ENCODE peak calls at places on chromosomes 5 and 9, in nine cellular contexts. S is transverse colon, Z is HepG2, G is stomach, E is GM12878, V is H1, P is SK-N-SH, U is K562, R is upper lobe of left lung. M is an unnamed sample.
A peak's percentile ranks its signal among the peaks of the same experiment; 100 is the strongest.

GRCh38 chr9:129889936-129890717 is 54.9 kb downstream of the USP20 start:
- DNase-seq in Z (no peak), E (peak; percentile 31), S (peak; percentile 69), G (peak; percentile 47), R (peak; percentile 83), U (no peak), P (no peak), V (peak; percentile 64), M (no peak)

GRCh38 chr5:33043598-33043997 is 332.5 kb downstream of the NPR3 start:
- DNase-seq in S (no peak), P (no peak), E (no peak), R (no peak), U (no peak), G (no peak), V (no peak), Z (no peak), M (no peak)

GRCh38 chr5:72110401-72111013 is 3.2 kb downstream of the MAP1B start:
- DNase-seq in V (no peak), U (no peak), R (peak; percentile 2), Z (no peak), E (no peak), G (no peak), S (no peak), P (peak; percentile 54), M (no peak)

GRCh38 chr5:86880785-86881492 is 263.2 kb downstream of the COX7C start:
- DNase-seq in R (no peak), P (peak; percentile 30), E (peak; percentile 12), V (peak; percentile 55), G (no peak), U (peak; percentile 23), Z (peak; percentile 84), S (peak; percentile 10), M (no peak)

GRCh38 chr5:44991693-44992092 is 182.9 kb downstream of the MRPS30 start:
- DNase-seq in R (no peak), Z (no peak), P (no peak), U (no peak), S (no peak), V (no peak), G (no peak), E (no peak), M (no peak)

GRCh38 chr9:1839984-1840383 is 175.2 kb upstream of the SMARCA2 start:
- DNase-seq in Z (no peak), G (no peak), P (no peak), R (peak; percentile 3), V (no peak), S (no peak), U (no peak), E (no peak), M (no peak)

GRCh38 chr5:124960266-124960665 is 213.8 kb upstream of the ZNF608 start:
- DNase-seq in Z (no peak), U (no peak), S (no peak), G (no peak), V (no peak), R (no peak), E (no peak), P (no peak), M (no peak)

GRCh38 chr5:157100140-157100679 is 8.6 kb downstream of the HAVCR2 start:
- DNase-seq in S (no peak), E (peak; percentile 11), G (no peak), V (no peak), R (no peak), Z (no peak), P (no peak), U (no peak), M (no peak)

GRCh38 chr9:109408759-109409462 is 88.1 kb upstream of the EPB41L4B start:
- DNase-seq in V (no peak), U (no peak), S (no peak), Z (no peak), G (no peak), E (no peak), P (no peak), R (no peak), M (no peak)

GRCh38 chr9:25948182-25948581 is 269.9 kb upstream of the TUSC1 start:
- DNase-seq in R (no peak), P (no peak), E (no peak), U (no peak), Z (no peak), G (no peak), S (no peak), V (no peak), M (no peak)

GRCh38 chr9:78393340-78393739 is 96.4 kb downstream of the PSAT1 start:
- DNase-seq in S (no peak), V (no peak), P (no peak), U (no peak), R (no peak), G (no peak), Z (no peak), E (no peak), M (no peak)

GRCh38 chr9:125460883-125461475 is 199.4 kb downstream of the GAPVD1 start:
- DNase-seq in R (no peak), P (no peak), G (no peak), Z (no peak), S (peak; percentile 20), U (no peak), V (no peak), E (no peak), M (no peak)

GRCh38 chr5:159915913-159916840 is at the start of gene ADRA1B:
- DNase-seq in S (peak; percentile 76), Z (peak; percentile 10), G (peak; percentile 73), R (peak; percentile 95), U (peak; percentile 77), V (peak; percentile 81), E (no peak), P (peak; percentile 94), M (no peak)

GRCh38 chr9:133869674-133870419 is 122.3 kb downstream of the VAV2 start:
- DNase-seq in G (no peak), S (no peak), R (no peak), V (no peak), U (peak; percentile 77), P (peak; percentile 92), Z (no peak), E (no peak), M (no peak)

GRCh38 chr9:121844562-121844961 is 193.1 kb downstream of the DAB2IP start:
- DNase-seq in P (no peak), E (no peak), V (no peak), U (no peak), Z (no peak), G (no peak), R (no peak), S (no peak), M (no peak)

GRCh38 chr5:169067641-169068316 is 233.2 kb downstream of the SLIT3 start:
- DNase-seq in Z (no peak), V (no peak), G (no peak), R (no peak), P (no peak), E (no peak), S (no peak), U (no peak), M (no peak)

GRCh38 chr5:67808340-67808739 is 407.2 kb upstream of the PIK3R1 start:
- DNase-seq in G (no peak), V (no peak), U (no peak), P (no peak), E (peak; percentile 55), Z (no peak), R (no peak), S (no peak), M (no peak)

GRCh38 chr5:160061770-160062169 is 52.8 kb downstream of the TTC1 start:
- DNase-seq in P (no peak), U (no peak), E (no peak), G (no peak), V (peak; percentile 64), Z (no peak), S (no peak), R (no peak), M (no peak)

DNA sequence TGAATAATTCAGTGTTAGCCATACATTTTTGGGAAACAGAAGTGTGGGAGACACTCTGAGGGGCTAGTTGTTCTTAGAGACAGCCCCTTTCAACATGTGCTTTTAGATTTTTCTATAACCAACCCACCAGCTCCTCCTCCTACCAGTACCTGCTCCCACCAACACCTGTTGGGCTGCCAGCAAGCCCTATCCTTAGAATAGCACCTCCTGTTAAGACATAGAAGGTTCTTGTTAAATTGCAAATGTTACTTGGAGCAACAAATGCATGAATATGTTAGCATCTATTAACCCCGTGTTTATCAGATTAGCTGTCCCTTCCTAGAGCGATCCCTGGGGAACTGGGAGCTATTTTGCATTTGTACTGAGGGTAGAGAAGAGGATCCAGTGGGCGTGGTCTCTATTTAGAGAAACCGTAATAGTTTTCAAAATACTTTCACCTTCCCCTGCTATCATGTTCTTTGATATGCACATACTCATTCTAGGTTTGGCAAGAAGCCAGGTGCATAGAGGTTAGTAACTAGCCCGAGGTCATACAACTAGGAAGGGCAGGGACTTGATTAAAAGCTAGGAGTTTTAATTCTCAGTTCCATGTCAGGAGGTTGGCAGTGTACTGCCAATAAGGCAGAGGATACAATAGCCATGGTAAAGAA is 334.4 kb downstream of the KCTD16 start:
- DNase-seq in V (no peak), E (no peak), S (no peak), Z (no peak), U (no peak), P (peak; percentile 2), G (no peak), R (no peak), M (no peak)
- TF ChIP-seq POLR2AphosphoS5 in V (no peak), E (no peak), S (no peak), Z (no peak), U (no peak), P (no peak), G (no peak), R (no peak), M (no peak)

DNA sequence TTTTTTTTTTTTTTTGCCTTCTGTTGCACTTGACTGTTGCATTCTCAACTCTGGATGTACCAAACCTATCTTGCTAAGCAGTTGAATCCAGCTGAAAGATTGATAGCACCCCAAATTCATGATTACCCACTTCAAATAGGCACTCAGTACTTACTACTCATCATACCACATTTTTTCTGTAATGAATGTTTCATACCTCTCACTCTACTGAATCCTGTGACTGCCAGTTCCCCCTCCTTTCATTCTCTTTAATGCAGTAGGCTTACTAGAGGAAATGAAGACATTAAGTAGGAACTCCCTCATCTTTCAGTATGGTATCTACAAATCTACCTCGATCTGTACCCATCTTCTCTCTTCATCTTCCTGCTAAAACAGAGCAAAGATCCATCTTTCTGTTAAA is 6.8 kb downstream of the INVS start:
- DNase-seq in P (no peak), Z (no peak), U (no peak), E (no peak), G (no peak), S (no peak), R (no peak), V (no peak), M (no peak)
- TF ChIP-seq EP300 in P (no peak), Z (no peak), U (no peak), E (no peak), G (no peak), S (no peak), R (no peak), V (no peak), M (no peak)

GRCh38 chr9:136551401-136552116 is 5.7 kb upstream of the NOTCH1 start:
- DNase-seq in Z (no peak), R (peak; percentile 54), V (peak; percentile 74), G (peak; percentile 64), P (no peak), U (peak; percentile 78), E (no peak), S (peak; percentile 79), M (no peak)
- H3K27ac ChIP-seq in Z (no peak overlapping the region), R (peak overlapping the region; percentile 61), V (no peak overlapping the region), G (no peak overlapping the region), P (peak overlapping the region; percentile 70), U (no peak overlapping the region), E (peak overlapping the region; percentile 62), S (peak overlapping the region; percentile 93), M (peak overlapping the region; percentile 99)

DNA sequence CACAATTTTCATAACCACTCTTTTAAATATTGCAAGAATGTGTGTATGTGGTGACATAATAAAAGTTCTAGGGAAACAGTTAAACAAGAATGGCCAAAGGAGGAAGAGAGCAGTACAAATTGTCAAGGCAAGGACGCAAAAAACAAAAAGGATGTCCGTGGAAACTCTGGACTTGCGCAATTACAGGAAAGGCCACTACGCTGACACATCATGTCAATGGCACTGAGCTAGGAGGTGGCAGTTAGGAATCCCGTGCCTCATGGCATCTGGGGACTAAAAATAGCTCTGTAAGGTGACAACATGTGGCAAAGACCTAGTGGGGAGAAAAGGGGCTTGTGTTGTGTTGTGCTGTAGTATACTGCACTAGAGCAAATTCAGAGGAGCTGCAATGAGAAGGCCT is 123.9 kb upstream of the STC2 start:
- DNase-seq in Z (peak; percentile 49), V (no peak), E (no peak), U (no peak), G (no peak), P (no peak), S (no peak), R (no peak), M (peak; percentile 74)
- TF ChIP-seq POLR2AphosphoS5 in Z (no peak), V (no peak), E (no peak), U (no peak), G (no peak), P (no peak), S (no peak), R (peak; percentile 88), M (peak; percentile 29)

M was measured in esophagus muscularis mucosa.